ENCODE peak calls at places on chromosomes 2 and 18, in four cellular contexts. One of them, this sample, is unnamed.
A peak's percentile ranks its signal among the peaks of the same experiment; 100 is the strongest.

GRCh38 chr2:29269095-29270090 is 154.2 kb downstream of the CLIP4 start:
- DNase-seq in GM19239: no peak
- DNase-seq in stimulated activated CD8-positive, alpha-beta memory T cell treated with anti-CD3 and anti-CD28 coated beads, Interleukin-15, amount 100 ng/mL, for 24 hours: no peak
- DNase-seq in iris pigment epithelial cell: no peak
- DNase-seq in this sample: no peak

GRCh38 chr18:23468753-23469459 is 15.8 kb downstream of the RIOK3 start:
- DNase-seq in GM19239: no peak
- DNase-seq in stimulated activated CD8-positive, alpha-beta memory T cell treated with anti-CD3 and anti-CD28 coated beads, Interleukin-15, amount 100 ng/mL, for 24 hours: no peak
- DNase-seq in iris pigment epithelial cell: no peak
- DNase-seq in this sample: no peak

GRCh38 chr2:71552861-71553301 is 99.5 kb downstream of the DYSF start:
- DNase-seq in iris pigment epithelial cell: no peak
- DNase-seq in stimulated activated CD8-positive, alpha-beta memory T cell treated with anti-CD3 and anti-CD28 coated beads, Interleukin-15, amount 100 ng/mL, for 24 hours: no peak
- DNase-seq in GM19239: no peak
- DNase-seq in this sample: no peak

GRCh38 chr2:198762456-198762855 is 695.3 kb downstream of the SATB2 start:
- DNase-seq in stimulated activated CD8-positive, alpha-beta memory T cell treated with anti-CD3 and anti-CD28 coated beads, Interleukin-15, amount 100 ng/mL, for 24 hours: no peak
- DNase-seq in GM19239: no peak
- DNase-seq in iris pigment epithelial cell: no peak
- DNase-seq in this sample: no peak

GRCh38 chr2:37388074-37388473 is 43.6 kb downstream of the QPCT start:
- DNase-seq in GM19239: no peak
- DNase-seq in iris pigment epithelial cell: peak; percentile 97
- DNase-seq in stimulated activated CD8-positive, alpha-beta memory T cell treated with anti-CD3 and anti-CD28 coated beads, Interleukin-15, amount 100 ng/mL, for 24 hours: no peak
- DNase-seq in this sample: no peak

GRCh38 chr2:240393831-240394410 is 41.5 kb upstream of the GPC1 start:
- DNase-seq in GM19239: no peak
- DNase-seq in iris pigment epithelial cell: peak; percentile 55
- DNase-seq in stimulated activated CD8-positive, alpha-beta memory T cell treated with anti-CD3 and anti-CD28 coated beads, Interleukin-15, amount 100 ng/mL, for 24 hours: no peak
- DNase-seq in this sample: no peak

GRCh38 chr18:63439334-63439733 is 17.1 kb upstream of the VPS4B start:
- DNase-seq in stimulated activated CD8-positive, alpha-beta memory T cell treated with anti-CD3 and anti-CD28 coated beads, Interleukin-15, amount 100 ng/mL, for 24 hours: no peak
- DNase-seq in GM19239: peak; percentile 28
- DNase-seq in iris pigment epithelial cell: peak; percentile 67
- DNase-seq in this sample: no peak

GRCh38 chr2:162182395-162182794 is 30.3 kb upstream of the GCG start:
- DNase-seq in iris pigment epithelial cell: no peak
- DNase-seq in GM19239: no peak
- DNase-seq in stimulated activated CD8-positive, alpha-beta memory T cell treated with anti-CD3 and anti-CD28 coated beads, Interleukin-15, amount 100 ng/mL, for 24 hours: no peak
- DNase-seq in this sample: no peak

GRCh38 chr18:416928-417327 is 83.6 kb downstream of the COLEC12 start:
- DNase-seq in stimulated activated CD8-positive, alpha-beta memory T cell treated with anti-CD3 and anti-CD28 coated beads, Interleukin-15, amount 100 ng/mL, for 24 hours: no peak
- DNase-seq in GM19239: no peak
- DNase-seq in iris pigment epithelial cell: peak; percentile 37
- DNase-seq in this sample: no peak

GRCh38 chr2:147989809-147990403 is 30.6 kb downstream of the ORC4 start:
- DNase-seq in GM19239: peak; percentile 16
- DNase-seq in iris pigment epithelial cell: peak; percentile 63
- DNase-seq in stimulated activated CD8-positive, alpha-beta memory T cell treated with anti-CD3 and anti-CD28 coated beads, Interleukin-15, amount 100 ng/mL, for 24 hours: no peak
- DNase-seq in this sample: peak; percentile 22

GRCh38 chr2:178257127-178257526 is 62.8 kb downstream of the OSBPL6 start:
- DNase-seq in iris pigment epithelial cell: no peak
- DNase-seq in GM19239: no peak
- DNase-seq in stimulated activated CD8-positive, alpha-beta memory T cell treated with anti-CD3 and anti-CD28 coated beads, Interleukin-15, amount 100 ng/mL, for 24 hours: no peak
- DNase-seq in this sample: no peak

This sample was measured in 8988T.